ENCODE peak calls at places on chromosomes 11 and 22, in six cellular contexts. One of them, this sample, is unnamed.

GRCh38 chr22:31106651-31107205 is 640 bp downstream of the SELENOM start:
- DNase-seq in GM12878: no peak
- DNase-seq in H1: no peak
- DNase-seq in K562: no peak
- DNase-seq in HepG2: no peak
- DNase-seq in NT2/D1: no peak
- DNase-seq in this sample: no peak

GRCh38 chr22:17472886-17473285 is 90.4 kb upstream of the SLC25A18 start:
- DNase-seq in GM12878: no peak
- DNase-seq in H1: no peak
- DNase-seq in K562: no peak
- DNase-seq in HepG2: no peak
- DNase-seq in NT2/D1: no peak
- DNase-seq in this sample: no peak

GRCh38 chr11:110287537-110287936 is 8.9 kb downstream of the RDX start:
- DNase-seq in GM12878: no peak
- DNase-seq in H1: no peak
- DNase-seq in K562: no peak
- DNase-seq in HepG2: no peak
- DNase-seq in NT2/D1: no peak
- DNase-seq in this sample: no peak

GRCh38 chr11:95379460-95379859 is 148.5 kb upstream of the SESN3 start:
- DNase-seq in GM12878: no peak
- DNase-seq in H1: no peak
- DNase-seq in K562: no peak
- DNase-seq in HepG2: no peak
- DNase-seq in NT2/D1: no peak
- DNase-seq in this sample: no peak

GRCh38 chr11:112162761-112163669 is 879 bp downstream of the IL18 start:
- DNase-seq in GM12878: no peak
- DNase-seq in H1: no peak
- DNase-seq in K562: no peak
- DNase-seq in HepG2: peak; percentile 21
- DNase-seq in NT2/D1: no peak
- DNase-seq in this sample: no peak

GRCh38 chr11:46210133-46210636 is 67.3 kb upstream of the CREB3L1 start:
- DNase-seq in GM12878: peak; percentile 15
- DNase-seq in H1: no peak
- DNase-seq in K562: no peak
- DNase-seq in HepG2: peak; percentile 27
- DNase-seq in NT2/D1: no peak
- DNase-seq in this sample: no peak

GRCh38 chr11:2426826-2427521 is 17.3 kb downstream of the TRPM5 start:
- DNase-seq in GM12878: no peak
- DNase-seq in H1: no peak
- DNase-seq in K562: no peak
- DNase-seq in HepG2: no peak
- DNase-seq in NT2/D1: no peak
- DNase-seq in this sample: no peak

GRCh38 chr11:44732564-44732963 is 5.8 kb downstream of the TSPAN18 start:
- DNase-seq in GM12878: no peak
- DNase-seq in H1: no peak
- DNase-seq in K562: no peak
- DNase-seq in HepG2: no peak
- DNase-seq in NT2/D1: no peak
- DNase-seq in this sample: no peak

GRCh38 chr22:23062616-23063538 is 7.4 kb upstream of the GNAZ start:
- DNase-seq in GM12878: no peak
- DNase-seq in H1: no peak
- DNase-seq in K562: no peak
- DNase-seq in HepG2: no peak
- DNase-seq in NT2/D1: no peak
- DNase-seq in this sample: no peak

GRCh38 chr11:120532511-120533196 is 21.1 kb downstream of the GRIK4 start:
- DNase-seq in GM12878: no peak
- DNase-seq in H1: no peak
- DNase-seq in K562: no peak
- DNase-seq in HepG2: peak; percentile 63
- DNase-seq in NT2/D1: no peak
- DNase-seq in this sample: no peak

GRCh38 chr11:106156290-106156937 is 79.0 kb downstream of the AASDHPPT start:
- DNase-seq in GM12878: peak; percentile 12
- DNase-seq in H1: no peak
- DNase-seq in K562: peak; percentile 19
- DNase-seq in HepG2: peak; percentile 15
- DNase-seq in NT2/D1: peak; percentile 15
- DNase-seq in this sample: peak; percentile 26

GRCh38 chr11:69249641-69250502 is 44.1 kb upstream of the MYEOV start:
- DNase-seq in GM12878: no peak
- DNase-seq in H1: peak; percentile 13
- DNase-seq in K562: no peak
- DNase-seq in HepG2: no peak
- DNase-seq in NT2/D1: peak; percentile 59
- DNase-seq in this sample: no peak

GRCh38 chr11:32231909-32232493 is 141.1 kb downstream of the RCN1 start:
- DNase-seq in GM12878: no peak
- DNase-seq in H1: peak; percentile 23
- DNase-seq in K562: no peak
- DNase-seq in HepG2: peak; percentile 13
- DNase-seq in NT2/D1: peak; percentile 36
- DNase-seq in this sample: peak; percentile 36

GRCh38 chr11:106446961-106447360 is 369.5 kb downstream of the AASDHPPT start:
- DNase-seq in GM12878: no peak
- DNase-seq in H1: no peak
- DNase-seq in K562: no peak
- DNase-seq in HepG2: no peak
- DNase-seq in NT2/D1: no peak
- DNase-seq in this sample: no peak

GRCh38 chr11:75986966-75987365 is 172.0 kb downstream of the UVRAG start:
- DNase-seq in GM12878: no peak
- DNase-seq in H1: no peak
- DNase-seq in K562: no peak
- DNase-seq in HepG2: no peak
- DNase-seq in NT2/D1: no peak
- DNase-seq in this sample: no peak

GRCh38 chr22:27139935-27140493 is 482.6 kb downstream of the MIAT start:
- DNase-seq in GM12878: no peak
- DNase-seq in H1: no peak
- DNase-seq in K562: no peak
- DNase-seq in HepG2: no peak
- DNase-seq in NT2/D1: no peak
- DNase-seq in this sample: no peak

GRCh38 chr11:12066056-12066798 is 44.2 kb upstream of the MICAL2 start:
- DNase-seq in GM12878: no peak
- DNase-seq in H1: no peak
- DNase-seq in K562: no peak
- DNase-seq in HepG2: peak; percentile 94
- DNase-seq in NT2/D1: no peak
- DNase-seq in this sample: peak; percentile 93

GRCh38 chr11:12276356-12276755 is 101.0 kb upstream of the PARVA start:
- DNase-seq in GM12878: no peak
- DNase-seq in H1: no peak
- DNase-seq in K562: no peak
- DNase-seq in HepG2: no peak
- DNase-seq in NT2/D1: no peak
- DNase-seq in this sample: no peak

GRCh38 chr22:23001463-23001862 is 68.9 kb upstream of the GNAZ start:
- DNase-seq in GM12878: no peak
- DNase-seq in H1: no peak
- DNase-seq in K562: no peak
- DNase-seq in HepG2: no peak
- DNase-seq in NT2/D1: no peak
- DNase-seq in this sample: no peak

DNA sequence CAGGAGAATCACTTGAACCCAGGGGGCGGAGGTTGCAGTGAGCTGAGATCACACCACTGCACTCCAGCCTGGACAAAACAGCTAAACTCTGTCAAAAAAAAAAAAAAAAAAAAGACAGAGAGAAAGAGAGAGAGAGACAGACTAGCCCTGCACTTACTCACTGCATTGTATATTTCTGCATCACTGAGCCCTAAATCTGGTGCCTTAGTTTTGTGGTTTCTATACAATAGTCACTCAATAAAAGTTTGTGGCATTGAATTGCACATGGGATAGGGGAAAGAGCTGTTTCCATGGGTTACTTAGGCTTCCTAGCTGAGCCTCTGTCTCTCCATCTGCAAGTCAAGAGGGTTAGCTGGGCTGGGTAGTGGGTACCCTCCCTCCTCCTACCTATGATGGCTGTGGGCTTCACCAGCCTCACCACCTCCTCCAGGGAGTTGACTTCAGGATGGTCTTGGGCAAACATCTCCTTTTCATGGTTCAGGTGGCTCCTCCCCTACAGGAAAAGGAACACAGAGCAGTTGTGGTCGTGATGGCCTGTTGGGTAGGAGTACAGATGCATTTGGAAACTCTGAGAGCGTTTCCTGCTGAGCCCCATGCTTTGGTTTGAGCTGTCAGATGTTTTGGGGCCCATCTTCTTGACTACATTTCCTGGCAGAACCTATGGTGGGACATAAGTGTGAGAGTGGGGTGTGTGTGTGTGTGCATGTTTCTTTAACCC is 73.2 kb downstream of the CCDC81 start:
- DNase-seq in GM12878: no peak
- DNase-seq in H1: no peak
- DNase-seq in K562: no peak
- DNase-seq in HepG2: no peak
- DNase-seq in NT2/D1: no peak
- DNase-seq in this sample: no peak
- TF ChIP-seq ZNF274 in GM12878: no peak
- TF ChIP-seq ZNF274 in H1: no peak
- TF ChIP-seq ZNF274 in K562: no peak
- TF ChIP-seq ZNF274 in HepG2: no peak
- TF ChIP-seq ZNF274 in NT2/D1: no peak
- TF ChIP-seq ZNF274 in this sample: no peak

GRCh38 chr22:21102659-21103267 is 57.0 kb downstream of the LRRC74B start:
- DNase-seq in GM12878: no peak
- DNase-seq in H1: peak; percentile 80
- DNase-seq in K562: peak; percentile 100
- DNase-seq in HepG2: peak; percentile 73
- DNase-seq in NT2/D1: peak; percentile 74
- DNase-seq in this sample: peak; percentile 71
- TF ChIP-seq ZNF274 in GM12878: no peak
- TF ChIP-seq ZNF274 in H1: no peak
- TF ChIP-seq ZNF274 in K562: no peak
- TF ChIP-seq ZNF274 in HepG2: peak; percentile 23
- TF ChIP-seq ZNF274 in NT2/D1: no peak
- TF ChIP-seq ZNF274 in this sample: no peak

GRCh38 chr11:15692739-15693138 is 578.0 kb downstream of the INSC start:
- DNase-seq in GM12878: no peak
- DNase-seq in H1: no peak
- DNase-seq in K562: no peak
- DNase-seq in HepG2: no peak
- DNase-seq in NT2/D1: peak; percentile 49
- DNase-seq in this sample: no peak
- TF ChIP-seq ZNF274 in GM12878: no peak
- TF ChIP-seq ZNF274 in H1: no peak
- TF ChIP-seq ZNF274 in K562: no peak
- TF ChIP-seq ZNF274 in HepG2: no peak
- TF ChIP-seq ZNF274 in NT2/D1: no peak
- TF ChIP-seq ZNF274 in this sample: no peak

DNA sequence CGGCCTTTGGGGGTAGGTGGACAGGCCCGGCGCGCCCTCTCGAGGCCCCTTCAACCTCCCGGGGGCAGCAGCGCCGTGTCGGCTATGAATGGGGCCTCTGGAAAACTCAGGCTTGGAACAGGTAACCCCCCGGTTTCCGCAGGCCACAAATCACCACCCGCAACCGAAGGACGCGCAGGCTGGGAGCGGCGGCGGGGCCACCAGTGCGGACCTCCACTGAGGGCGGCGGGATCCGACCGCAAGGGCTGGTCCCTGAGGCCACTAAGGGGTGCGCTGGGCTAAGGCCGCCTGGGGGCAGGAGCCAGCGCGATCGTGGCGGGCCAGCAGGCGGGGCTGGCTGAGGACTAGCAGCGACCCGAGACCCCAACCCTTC is 695 bp upstream of the ATF4 start:
- DNase-seq in GM12878: no peak
- DNase-seq in H1: no peak
- DNase-seq in K562: no peak
- DNase-seq in HepG2: peak; percentile 58
- DNase-seq in NT2/D1: no peak
- DNase-seq in this sample: no peak
- TF ChIP-seq ZNF274 in GM12878: no peak
- TF ChIP-seq ZNF274 in H1: no peak
- TF ChIP-seq ZNF274 in K562: no peak
- TF ChIP-seq ZNF274 in HepG2: no peak
- TF ChIP-seq ZNF274 in NT2/D1: no peak
- TF ChIP-seq ZNF274 in this sample: no peak

DNA sequence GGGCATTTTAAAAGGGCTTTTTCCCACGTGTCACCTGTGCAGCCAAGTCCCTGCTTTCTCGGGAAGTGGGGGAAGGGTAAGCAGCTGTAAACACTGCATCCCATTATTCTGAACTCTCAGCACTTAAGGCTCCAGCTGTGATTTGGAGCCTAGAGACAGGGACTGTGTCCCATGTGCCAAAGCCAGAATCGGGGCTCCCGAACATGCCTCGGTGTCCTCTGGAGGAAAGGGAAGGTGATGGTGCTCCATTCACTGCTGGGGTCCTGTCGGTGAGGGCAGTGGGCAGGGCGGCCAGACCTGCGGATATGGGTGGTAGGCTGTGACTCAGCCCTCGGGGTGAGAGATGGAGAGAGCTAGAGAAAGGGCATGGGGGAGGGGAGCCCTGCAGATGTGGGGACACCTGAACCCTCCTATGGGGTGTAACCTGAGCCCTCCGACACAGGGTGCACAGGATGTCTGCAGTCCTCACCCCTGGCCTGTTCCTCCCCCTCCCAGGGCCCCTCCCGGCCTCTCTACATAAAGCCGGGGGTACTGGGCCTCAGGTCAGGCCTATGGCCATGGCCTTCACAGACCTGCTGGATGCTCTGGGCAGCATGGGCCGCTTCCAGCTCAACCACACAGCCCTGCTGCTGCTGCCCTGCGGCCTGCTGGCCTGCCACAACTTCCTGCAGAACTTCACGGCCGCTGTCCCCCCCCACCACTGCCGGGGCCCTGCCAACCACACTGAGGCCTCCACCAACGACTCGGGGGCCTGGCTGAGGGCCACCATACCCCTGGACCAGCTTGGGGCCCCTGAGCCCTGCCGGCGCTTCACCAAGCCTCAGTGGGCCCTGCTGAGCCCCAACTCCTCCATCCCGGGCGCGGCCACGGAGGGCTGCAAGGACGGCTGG is 31.8 kb downstream of the CAPN1 start:
- DNase-seq in GM12878: no peak
- DNase-seq in H1: peak; percentile 70
- DNase-seq in K562: peak; percentile 52
- DNase-seq in HepG2: no peak
- DNase-seq in NT2/D1: peak; percentile 77
- DNase-seq in this sample: no peak
- TF ChIP-seq ZNF274 in GM12878: no peak
- TF ChIP-seq ZNF274 in H1: no peak
- TF ChIP-seq ZNF274 in K562: no peak
- TF ChIP-seq ZNF274 in HepG2: no peak
- TF ChIP-seq ZNF274 in NT2/D1: no peak
- TF ChIP-seq ZNF274 in this sample: no peak

DNA sequence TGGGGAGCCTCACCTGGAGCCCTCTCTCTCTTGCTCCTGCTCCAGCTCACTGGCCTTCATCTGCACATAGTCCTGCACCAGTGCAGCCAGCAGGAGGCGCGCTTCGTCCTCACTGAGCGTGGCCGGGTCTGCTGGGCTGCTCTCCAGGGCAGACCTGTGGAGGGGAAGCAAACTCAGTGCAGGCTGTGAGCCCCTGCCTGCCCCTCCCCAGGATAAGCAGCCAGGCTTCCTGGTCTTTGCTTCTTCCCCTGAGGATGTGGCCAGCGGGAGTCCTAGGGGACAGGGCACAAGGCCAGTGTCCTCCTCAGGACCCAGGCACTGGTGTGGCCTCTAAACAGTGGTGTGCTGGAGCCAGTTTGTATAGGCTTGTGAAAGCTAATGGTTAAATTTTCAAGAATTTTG is 2.2 kb downstream of the CALCA start:
- DNase-seq in GM12878: no peak
- DNase-seq in H1: peak; percentile 49
- DNase-seq in K562: peak; percentile 37
- DNase-seq in HepG2: peak; percentile 28
- DNase-seq in NT2/D1: no peak
- DNase-seq in this sample: peak; percentile 15
- TF ChIP-seq ZNF274 in GM12878: no peak
- TF ChIP-seq ZNF274 in H1: no peak
- TF ChIP-seq ZNF274 in K562: no peak
- TF ChIP-seq ZNF274 in HepG2: no peak
- TF ChIP-seq ZNF274 in NT2/D1: no peak
- TF ChIP-seq ZNF274 in this sample: no peak

This sample was measured in HCT116.